ENCODE peak calls at places on chromosomes 11 and 22, in eight cellular contexts. U is activated gamma-delta T cell; Z is activated CD4-positive, alpha-beta memory T cell treated with anti-CD3 and anti-CD28 coated beads, Interleukin-2, amount 10 ng/mL, durations not matched to agents 7 days and 5 days; V is HL-60; D is OCI-M1; L is tibial artery; M is stimulated activated CD4-positive, alpha-beta T cell treated with anti-CD3 and anti-CD28 coated beads, Interleukin-12 subunit alpha, Interleukin-12 subunit beta, amount 100 ng/mL, for 48 hours; Q is activated T-cell treated with anti-CD3 and anti-CD28 coated beads for 24 hours. R is an unnamed sample.

GRCh38 chr11:93921695-93922468 is 71.5 kb upstream of the VSTM5 start:
- DNase-seq in Q (peak), Z (peak), M (peak), D (peak), L (no peak), V (no peak), U (no peak), R (no peak)

GRCh38 chr11:86129775-86130540 is 61.1 kb upstream of the PICALM start:
- DNase-seq in M (no peak), Z (no peak), Q (no peak), V (no peak), L (no peak), D (peak), U (no peak), R (no peak)

GRCh38 chr11:66858186-66858938 is 1.5 kb downstream of the LRFN4 start:
- DNase-seq in Z (no peak), Q (no peak), D (no peak), U (no peak), L (no peak), M (no peak), V (no peak), R (no peak)

GRCh38 chr11:33034983-33035382 is 4.4 kb upstream of the TCP11L1 start:
- DNase-seq in D (no peak), L (no peak), V (no peak), U (no peak), Q (no peak), M (no peak), Z (no peak), R (no peak)

GRCh38 chr11:117722074-117722473 is 74.9 kb downstream of the DSCAML1 start:
- DNase-seq in D (peak), U (no peak), M (no peak), V (no peak), Z (no peak), L (no peak), Q (no peak), R (no peak)

GRCh38 chr22:22378446-22379415 is 129.8 kb downstream of the ZNF280B start:
- DNase-seq in L (no peak), Q (no peak), U (no peak), Z (no peak), V (no peak), M (no peak), D (no peak), R (no peak)

GRCh38 chr11:85745626-85746025 is 59.6 kb upstream of the CCDC89 start:
- DNase-seq in D (no peak), V (no peak), M (no peak), L (no peak), Z (no peak), Q (no peak), U (no peak), R (no peak)

GRCh38 chr11:67072295-67072694 is 15.6 kb downstream of the RHOD start:
- DNase-seq in V (no peak), L (no peak), Z (no peak), D (no peak), M (no peak), Q (no peak), U (no peak), R (no peak)

GRCh38 chr11:96228472-96228871 is 114.5 kb downstream of the MAML2 start:
- DNase-seq in D (no peak), L (peak), V (no peak), Z (no peak), Q (no peak), U (no peak), M (no peak), R (no peak)

GRCh38 chr11:2885676-2886081 is at the start of gene CDKN1C:
- DNase-seq in Q (peak), V (no peak), Z (peak), M (peak), D (peak), U (peak), L (peak), R (peak)

GRCh38 chr22:50672471-50673230 is at the start of gene SHANK3:
- DNase-seq in M (no peak), Q (no peak), D (no peak), L (peak), Z (no peak), U (no peak), V (no peak), R (no peak)

GRCh38 chr11:76471378-76471777 is 26.6 kb downstream of the EMSY start:
- DNase-seq in L (no peak), Q (no peak), M (no peak), D (no peak), U (no peak), Z (no peak), V (no peak), R (no peak)

GRCh38 chr11:113090716-113091577 is 129.7 kb downstream of the NCAM1 start:
- DNase-seq in Q (no peak), U (no peak), V (no peak), L (no peak), D (no peak), Z (no peak), M (no peak), R (no peak)

GRCh38 chr11:77027275-77027674 is 6.9 kb upstream of the B3GNT6 start:
- DNase-seq in Q (no peak), U (no peak), Z (no peak), V (no peak), L (no peak), D (no peak), M (no peak), R (no peak)

GRCh38 chr11:10494636-10495463 is 39.8 kb downstream of the AMPD3 start:
- DNase-seq in V (no peak), M (no peak), Z (no peak), Q (no peak), U (no peak), L (no peak), D (no peak), R (no peak)

GRCh38 chr11:69310934-69311766 is 17.2 kb downstream of the MYEOV start:
- DNase-seq in M (no peak), U (no peak), L (no peak), Q (peak), Z (no peak), V (no peak), D (no peak), R (no peak)

GRCh38 chr11:22787565-22788162 is 41.9 kb downstream of the SVIP start:
- DNase-seq in L (no peak), V (no peak), Q (no peak), D (peak), U (no peak), Z (no peak), M (peak), R (peak)

GRCh38 chr11:62242021-62242420 is at the start of gene SCGB1D2:
- DNase-seq in L (no peak), V (no peak), Q (no peak), M (no peak), U (no peak), Z (no peak), D (no peak), R (no peak)

GRCh38 chr22:28773461-28773867 is 969 bp downstream of the CCDC117 start:
- DNase-seq in D (peak), Q (no peak), V (no peak), L (no peak), U (no peak), Z (no peak), M (no peak), R (no peak)

GRCh38 chr11:47413351-47413750 is 5.0 kb downstream of the SLC39A13 start:
- DNase-seq in V (no peak), D (no peak), Q (no peak), M (no peak), U (no peak), L (no peak), Z (no peak), R (no peak)

GRCh38 chr22:49326558-49326957 is 501.1 kb downstream of the BRD1 start:
- DNase-seq in Z (no peak), L (no peak), Q (no peak), D (no peak), V (no peak), M (no peak), U (no peak), R (no peak)

GRCh38 chr22:24686280-24686679 is 83.3 kb downstream of the GGT1 start:
- DNase-seq in Q (no peak), L (no peak), U (no peak), Z (no peak), V (no peak), M (no peak), D (no peak), R (no peak)

GRCh38 chr22:19431641-19432091 is at the start of gene HIRA:
- DNase-seq in U (peak), Z (peak), Q (peak), M (peak), D (peak), L (peak), V (peak), R (peak)

GRCh38 chr11:5690736-5691135 is 1.1 kb downstream of the TRIM22 start:
- DNase-seq in Q (no peak), Z (no peak), M (no peak), L (no peak), D (peak), V (no peak), U (no peak), R (no peak)

GRCh38 chr11:44699497-44699896 is 27.3 kb upstream of the TSPAN18 start:
- DNase-seq in V (no peak), Q (no peak), L (no peak), M (no peak), Z (no peak), U (no peak), D (no peak), R (no peak)

GRCh38 chr11:72380132-72380503 is 54.2 kb downstream of the CLPB start:
- DNase-seq in D (no peak), M (no peak), Q (no peak), U (no peak), Z (no peak), V (no peak), L (no peak), R (no peak)